ENCODE peak calls at places on chromosomes 5 and 9, in four cellular contexts. P is HCT116, Y is K562, A is HepG2. E is an unnamed sample. For H3K4me1, the result is how much of the 10 kb centered on the place peaks cover.

GRCh38 chr5:154047324-154047723 is 8.6 kb downstream of the MFAP3 start:
- DNase-seq in Y (no peak), A (no peak), P (no peak), E (no peak)

GRCh38 chr9:131697097-131697496 is 42.8 kb downstream of the RAPGEF1 start:
- DNase-seq in P (no peak), Y (no peak), A (no peak), E (no peak)

GRCh38 chr9:71806916-71807315 is 38.6 kb upstream of the CEMIP2 start:
- DNase-seq in P (peak), Y (peak), A (peak), E (peak)

GRCh38 chr9:130680836-130681768 is 12.5 kb upstream of the EXOSC2 start:
- DNase-seq in A (peak), P (peak), Y (peak), E (no peak)

GRCh38 chr9:87556039-87556438 is 58.4 kb downstream of the DAPK1 start:
- DNase-seq in A (no peak), Y (no peak), P (no peak), E (no peak)

GRCh38 chr5:116002116-116002906 is 30.0 kb upstream of the ARL14EPL start:
- DNase-seq in A (no peak), Y (peak), P (no peak), E (no peak)

GRCh38 chr5:133334796-133335639 is 277.3 kb downstream of the FSTL4 start:
- DNase-seq in A (no peak), P (no peak), Y (no peak), E (no peak)

GRCh38 chr5:18517641-18518380 is 883.6 kb downstream of the TAF11L14 start:
- DNase-seq in A (no peak), P (no peak), Y (no peak), E (no peak)

GRCh38 chr9:112285056-112285455 is 48.4 kb downstream of the PTBP3 start:
- DNase-seq in A (no peak), Y (no peak), P (no peak), E (no peak)

GRCh38 chr5:36768450-36768849 is 108.1 kb upstream of the NIPBL start:
- DNase-seq in Y (no peak), A (no peak), P (no peak), E (no peak)

GRCh38 chr5:11525020-11525419 is 379.2 kb downstream of the CTNND2 start:
- DNase-seq in P (no peak), A (no peak), Y (no peak), E (no peak)

GRCh38 chr5:159609359-159609758 is 279.1 kb upstream of the IL12B start:
- DNase-seq in Y (no peak), P (no peak), A (no peak), E (no peak)

GRCh38 chr9:35652829-35653209 is 2.1 kb upstream of the SIT1 start:
- DNase-seq in Y (no peak), P (no peak), A (no peak), E (no peak)

GRCh38 chr5:106292654-106293053 is 1378.1 kb downstream of the EFNA5 start:
- DNase-seq in P (no peak), A (no peak), Y (no peak), E (no peak)

GRCh38 chr9:14433841-14434511 is 120.0 kb upstream of the NFIB start:
- DNase-seq in Y (peak), A (peak), P (peak), E (peak)

GRCh38 chr5:96243203-96243602 is 189.8 kb downstream of the PCSK1 start:
- DNase-seq in P (no peak), Y (no peak), A (no peak), E (no peak)

GRCh38 chr9:17402309-17402708 is 176.6 kb upstream of the SH3GL2 start:
- DNase-seq in A (peak), Y (no peak), P (no peak), E (no peak)

GRCh38 chr5:81908771-81909170 is 63.1 kb upstream of the ATG10 start:
- DNase-seq in P (no peak), Y (peak), A (no peak), E (no peak)

GRCh38 chr5:111927191-111927590 is 170.2 kb upstream of the NREP start:
- DNase-seq in P (no peak), Y (no peak), A (no peak), E (no peak)

GRCh38 chr5:163997965-163998364 is 492.5 kb downstream of the MAT2B start:
- DNase-seq in P (no peak), Y (no peak), A (no peak), E (no peak)

GRCh38 chr5:95738069-95738468 is 6.9 kb downstream of the RHOBTB3 start:
- DNase-seq in A (no peak), Y (no peak), P (no peak), E (no peak)

GRCh38 chr5:179125789-179126505 is 65.8 kb downstream of the ZNF354C start:
- DNase-seq in P (no peak), Y (no peak), A (no peak), E (no peak)

GRCh38 chr5:129172561-129172960 is 78.0 kb downstream of the ISOC1 start:
- DNase-seq in A (no peak), P (peak), Y (no peak), E (no peak)

GRCh38 chr9:37621299-37621934 is 29.0 kb upstream of the TOMM5 start:
- DNase-seq in P (no peak), Y (peak), A (no peak), E (no peak)

GRCh38 chr9:108412755-108413154 is 443.0 kb downstream of the ACTL7B start:
- DNase-seq in P (no peak), Y (peak), A (no peak), E (no peak)

GRCh38 chr9:132008184-132008781 is 71.4 kb downstream of the MED27 start:
- DNase-seq in P (peak), Y (no peak), A (no peak), E (no peak)

GRCh38 chr5:75547826-75548225 is 36.1 kb downstream of the POLK start:
- DNase-seq in A (no peak), Y (no peak), P (no peak), E (no peak)

GRCh38 chr5:139383275-139383992 is at the start of gene SLC23A1:
- DNase-seq in A (peak), Y (no peak), P (no peak), E (no peak)
- H3K4me1 ChIP-seq in A (half or more), Y (half or more), P (under half), E (under half)

DNA sequence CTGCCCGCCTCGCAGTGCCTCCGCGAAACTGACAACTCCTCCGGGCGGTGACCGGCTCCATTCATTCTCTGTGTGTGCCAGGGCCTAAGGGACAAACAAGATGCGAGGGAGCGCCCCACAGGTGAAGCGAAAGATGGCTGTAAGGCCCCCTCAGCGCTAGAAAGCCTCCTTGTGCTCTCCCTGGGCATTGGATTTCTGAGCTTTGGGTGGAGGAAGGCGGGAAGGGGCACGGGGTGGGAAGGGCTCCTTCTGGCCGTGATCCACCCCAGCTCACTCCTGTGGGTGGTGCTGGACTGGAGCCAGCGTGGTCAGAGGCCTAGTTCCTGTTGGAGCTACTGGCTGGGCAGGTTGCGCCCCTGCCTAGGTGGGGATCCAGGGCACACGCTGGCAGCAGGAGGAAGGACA is 943 bp downstream of the GALNT12 start:
- DNase-seq in Y (peak), A (no peak), P (no peak), E (no peak)
- H3K27ac ChIP-seq in Y (peak), A (no peak), P (peak), E (no peak)

GRCh38 chr5:994272-994607 is 14.4 kb upstream of the NKD2 start:
- DNase-seq in P (no peak), Y (no peak), A (no peak), E (no peak)
- TF ChIP-seq TCF7L2 in P (no peak), Y (no peak), A (no peak), E (no peak)

DNA sequence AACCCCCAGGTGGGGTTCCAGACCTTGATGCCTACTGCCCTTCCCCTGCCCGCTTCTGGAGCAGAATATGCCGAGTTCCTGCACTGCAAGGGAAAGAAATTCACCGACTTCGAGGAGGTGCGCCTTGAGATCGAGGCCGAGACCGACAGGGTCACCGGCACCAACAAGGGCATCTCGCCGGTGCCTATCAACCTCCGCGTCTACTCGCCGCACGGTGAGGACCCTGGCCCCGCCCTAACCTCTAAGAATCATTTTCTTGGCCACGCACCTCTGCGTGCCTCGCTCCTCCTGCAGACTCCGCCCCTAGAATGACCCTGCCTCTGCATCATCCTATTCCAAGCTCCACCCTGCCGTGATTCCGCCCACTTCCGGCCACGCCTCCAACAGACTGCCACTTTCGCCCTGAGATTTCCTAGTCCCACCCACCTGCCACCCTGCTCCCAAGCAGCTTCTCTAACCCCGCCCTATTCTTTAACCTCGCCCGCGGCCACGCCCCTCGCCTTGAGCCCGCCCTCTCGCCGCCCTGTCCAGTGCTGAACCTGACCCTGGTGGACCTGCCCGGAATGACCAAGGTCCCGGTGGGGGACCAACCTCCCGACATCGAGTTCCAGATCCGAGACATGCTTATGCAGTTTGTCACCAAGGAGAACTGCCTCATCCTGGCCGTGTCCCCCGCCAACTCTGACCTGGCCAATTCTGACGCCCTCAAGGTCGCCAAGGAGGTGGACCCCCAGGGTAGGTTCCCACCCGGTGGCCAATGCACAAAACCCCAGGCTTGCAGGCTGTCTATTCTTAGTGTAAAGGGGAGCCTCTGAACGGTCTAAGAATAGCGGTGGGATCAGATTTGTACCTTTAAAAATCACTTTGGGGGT is 15.6 kb downstream of the DNM1 start:
- DNase-seq in Y (peak), P (peak), A (peak), E (peak)
- H3K4me1 ChIP-seq in Y (half or more), P (under half), A (under half), E (under half)

GRCh38 chr5:173962436-173962835 is 26.5 kb upstream of the C5orf47 start:
- DNase-seq in P (no peak), Y (no peak), A (no peak), E (no peak)
- H3K27ac ChIP-seq in P (no peak), Y (no peak), A (no peak), E (no peak)

GRCh38 chr9:96493757-96494156 is 43.8 kb downstream of the HABP4 start:
- DNase-seq in Y (no peak), P (no peak), A (no peak), E (no peak)
- TF ChIP-seq TCF7L2 in Y (no peak), P (no peak), A (no peak), E (no peak)

DNA sequence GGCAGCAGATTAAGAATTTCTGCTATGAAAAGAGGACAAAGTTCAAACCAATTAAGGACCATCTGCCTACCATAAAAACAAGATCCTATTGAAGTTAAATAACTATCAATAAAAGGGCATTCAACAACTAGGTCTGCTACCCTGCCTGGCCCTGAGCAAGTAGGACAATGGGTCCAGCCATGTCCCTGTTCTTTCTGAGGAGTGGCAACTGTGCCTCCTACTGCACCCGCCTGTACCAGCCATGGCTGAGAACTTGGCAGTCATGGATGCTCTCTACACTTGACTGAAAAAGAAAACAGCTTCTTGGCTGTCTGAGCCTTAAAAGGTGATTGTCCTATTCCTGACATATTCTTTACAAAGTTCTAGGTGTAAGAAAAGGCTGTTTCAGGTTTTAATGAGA is 652.4 kb downstream of the PDE4D start:
- DNase-seq in Y (no peak), P (no peak), A (no peak), E (no peak)
- H3K4me1 ChIP-seq in Y (under half), P (under half), A (under half), E (under half)

GRCh38 chr9:114619205-114619758 is 8.2 kb downstream of the TMEM268 start:
- DNase-seq in P (no peak), Y (no peak), A (no peak), E (no peak)

GRCh38 chr9:114616684-114617520 is 5.8 kb downstream of the TMEM268 start:
- DNase-seq in Y (peak), P (no peak), A (no peak), E (no peak)

GRCh38 chr9:114621975-114622609 is 11.0 kb downstream of the TMEM268 start:
- DNase-seq in P (no peak), A (no peak), Y (no peak), E (no peak)

GRCh38 chr9:114624656-114625055 is 13.6 kb downstream of the TMEM268 start:
- DNase-seq in Y (no peak), A (no peak), P (no peak), E (no peak)

DNA sequence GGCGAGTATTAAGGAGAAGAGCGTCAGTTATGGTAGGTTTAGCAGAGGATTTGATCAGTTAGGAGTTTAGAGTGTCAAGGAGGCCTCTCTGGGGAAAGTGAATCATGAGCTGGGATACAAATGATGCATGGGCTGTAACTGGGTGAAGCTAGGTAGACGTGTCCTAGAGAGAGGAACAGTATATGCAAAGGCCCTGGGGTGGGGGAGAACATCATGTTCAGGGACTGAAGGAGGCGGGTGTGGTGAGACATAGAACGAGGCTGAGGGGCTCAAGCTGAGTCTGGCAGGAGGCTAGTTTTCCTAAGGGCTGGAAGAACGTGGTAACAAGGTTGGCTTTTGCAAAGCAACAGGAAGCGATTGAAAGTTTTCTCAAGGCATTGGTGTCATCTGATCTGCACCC is 10.5 kb downstream of the TMEM268 start:
- DNase-seq in P (no peak), A (no peak), Y (no peak), E (no peak)
- H3K27ac ChIP-seq in P (no peak), A (no peak), Y (no peak), E (no peak)

DNA sequence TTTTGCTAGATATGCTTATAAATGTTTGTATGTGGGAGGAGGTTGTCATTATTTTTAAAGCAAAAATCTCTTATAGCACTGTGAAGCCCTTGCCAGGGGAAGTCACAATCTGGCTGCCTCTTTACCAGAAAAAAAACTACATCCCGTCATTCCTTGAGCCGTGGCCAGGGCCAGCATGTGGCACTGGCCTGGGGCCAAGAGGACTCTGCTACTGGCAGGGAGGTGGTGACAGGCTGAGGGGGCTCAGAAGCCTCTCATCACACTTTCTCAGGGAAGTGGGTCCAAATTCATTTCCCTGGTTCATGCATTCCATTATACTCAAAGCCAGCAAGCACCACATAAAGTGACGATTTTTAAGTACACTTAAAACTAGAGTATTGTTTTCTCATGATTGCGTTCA is 457.3 kb downstream of the ZNF608 start:
- DNase-seq in Y (no peak), P (no peak), A (no peak), E (no peak)
- TF ChIP-seq TCF7L2 in Y (no peak), P (no peak), A (no peak), E (no peak)